ENCODE peak calls at places on chromosome 15, in ten cellular contexts. F is HCT116, K is Karpas-422, T is GM23248, V is A549, I is fibroblast of lung, U is mammary epithelial cell, Y is neural progenitor cell, X is PC-9, B is PC-3. Z is an unnamed sample.

GRCh38 chr15:66594344-66594743 is 28.5 kb upstream of the LCTL start:
- DNase-seq in F (no peak), K (no peak), T (no peak), V (no peak), I (no peak), U (no peak), Y (no peak), X (no peak), B (peak), Z (no peak)

GRCh38 chr15:98713585-98714001 is 65.3 kb downstream of the IGF1R start:
- DNase-seq in F (no peak), K (no peak), T (peak), V (no peak), I (peak), U (peak), Y (no peak), X (peak), B (peak), Z (peak)

GRCh38 chr15:52164631-52165265 is 26.4 kb downstream of the GNB5 start:
- DNase-seq in F (no peak), K (peak), T (peak), V (no peak), I (no peak), U (no peak), Y (no peak), X (no peak), B (no peak), Z (no peak)

GRCh38 chr15:49789436-49789835 is 168.6 kb downstream of the DTWD1 start:
- DNase-seq in F (no peak), K (no peak), T (peak), V (no peak), I (no peak), U (no peak), Y (no peak), X (no peak), B (no peak), Z (no peak)

GRCh38 chr15:33963831-33964664 is 4.2 kb upstream of the CHRM5 start:
- DNase-seq in F (peak), K (peak), T (peak), V (peak), I (peak), U (peak), Y (peak), X (no peak), B (peak), Z (peak)

GRCh38 chr15:52734329-52734728 is 55.1 kb upstream of the ATOSA start:
- DNase-seq in F (no peak), K (no peak), T (no peak), V (no peak), I (no peak), U (no peak), Y (no peak), X (no peak), B (no peak), Z (no peak)

GRCh38 chr15:24269166-24269571 is 406.4 kb upstream of the NPAP1 start:
- DNase-seq in F (no peak), K (no peak), T (no peak), V (no peak), I (no peak), U (no peak), Y (no peak), X (no peak), B (no peak), Z (peak)

GRCh38 chr15:40590635-40591105 is 3.4 kb upstream of the KNL1 start:
- DNase-seq in F (no peak), K (no peak), T (peak), V (no peak), I (no peak), U (no peak), Y (no peak), X (no peak), B (no peak), Z (no peak)

GRCh38 chr15:32905481-32905880 is 187.7 kb downstream of the GREM1 start:
- DNase-seq in F (no peak), K (no peak), T (peak), V (no peak), I (no peak), U (no peak), Y (no peak), X (no peak), B (no peak), Z (no peak)

GRCh38 chr15:77630956-77631789 is 1.5 kb downstream of the LINGO1 start:
- DNase-seq in F (no peak), K (no peak), T (no peak), V (no peak), I (no peak), U (no peak), Y (peak), X (no peak), B (no peak), Z (no peak)

GRCh38 chr15:44193651-44194396 is 1.2 kb downstream of the FRMD5 start:
- DNase-seq in F (no peak), K (no peak), T (peak), V (peak), I (peak), U (peak), Y (peak), X (no peak), B (peak), Z (peak)

GRCh38 chr15:85988741-85989140 is 90.9 kb upstream of the AGBL1 start:
- DNase-seq in F (no peak), K (no peak), T (no peak), V (no peak), I (no peak), U (no peak), Y (no peak), X (no peak), B (no peak), Z (no peak)

GRCh38 chr15:58432421-58432820 is 630 bp downstream of the LIPC start:
- DNase-seq in F (no peak), K (no peak), T (peak), V (no peak), I (peak), U (no peak), Y (no peak), X (peak), B (no peak), Z (no peak)

GRCh38 chr15:39587291-39587909 is 6.5 kb downstream of the THBS1 start:
- DNase-seq in F (no peak), K (no peak), T (peak), V (no peak), I (peak), U (no peak), Y (no peak), X (no peak), B (no peak), Z (no peak)

GRCh38 chr15:101372960-101373525 is 78.0 kb upstream of the SNRPA1 start:
- DNase-seq in F (no peak), K (no peak), T (no peak), V (no peak), I (no peak), U (no peak), Y (no peak), X (no peak), B (no peak), Z (no peak)

GRCh38 chr15:101372149-101372577 is 77.1 kb upstream of the SNRPA1 start:
- DNase-seq in F (no peak), K (no peak), T (peak), V (no peak), I (no peak), U (no peak), Y (no peak), X (no peak), B (peak), Z (no peak)

GRCh38 chr15:101370330-101371024 is 75.4 kb upstream of the SNRPA1 start:
- DNase-seq in F (no peak), K (no peak), T (no peak), V (no peak), I (no peak), U (no peak), Y (no peak), X (no peak), B (no peak), Z (no peak)

GRCh38 chr15:101371081-101371480 is 76.0 kb upstream of the SNRPA1 start:
- DNase-seq in F (no peak), K (no peak), T (no peak), V (no peak), I (no peak), U (no peak), Y (no peak), X (no peak), B (no peak), Z (no peak)

DNA sequence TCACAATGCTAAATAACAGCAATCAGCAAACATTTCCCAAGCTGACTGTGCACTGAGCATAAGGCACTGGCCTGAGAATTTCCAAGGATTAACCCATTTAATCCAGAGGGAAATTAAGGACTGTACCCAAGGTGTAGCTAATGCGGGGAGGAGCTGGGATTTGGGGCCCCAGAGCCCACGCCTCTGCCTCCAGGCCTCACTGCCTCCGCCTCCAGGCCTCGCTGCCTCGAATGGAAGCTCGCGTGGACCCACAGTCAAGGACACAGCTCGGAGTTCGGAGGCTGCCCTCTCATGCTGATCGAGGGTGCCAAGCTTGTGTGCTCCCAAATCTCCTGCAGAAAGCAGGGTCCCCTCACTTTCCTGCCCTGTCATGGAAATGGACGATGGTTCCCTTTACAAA is 76.5 kb upstream of the SNRPA1 start:
- DNase-seq in F (no peak), K (no peak), T (no peak), V (no peak), I (no peak), U (no peak), Y (no peak), X (no peak), B (no peak), Z (no peak)
- H3K4me2 ChIP-seq in F (no peak), K (no peak), T (no peak), V (no peak), I (no peak), U (no peak), Y (no peak), X (no peak), B (no peak), Z (no peak)

DNA sequence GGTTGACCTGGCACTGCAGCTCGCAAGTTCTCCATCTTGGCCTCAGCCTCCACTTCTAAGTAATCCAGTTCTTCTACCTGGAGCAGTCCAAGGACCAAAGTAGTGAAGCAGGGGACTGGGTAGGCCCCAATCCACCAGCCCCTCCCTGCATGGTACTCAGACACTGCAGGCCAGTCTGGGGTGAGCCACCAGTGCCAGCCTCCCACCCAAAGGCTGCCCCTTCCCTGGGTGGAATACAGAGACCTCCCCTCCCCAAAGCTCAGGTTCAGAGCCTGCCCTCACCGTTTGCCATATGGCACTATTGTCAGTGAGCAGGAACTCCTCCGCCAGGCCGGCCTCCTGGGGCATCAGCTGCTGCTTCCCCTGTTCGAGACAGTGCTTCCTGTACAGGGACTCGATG is 10.8 kb downstream of the POLG start:
- DNase-seq in F (no peak), K (no peak), T (no peak), V (no peak), I (no peak), U (no peak), Y (no peak), X (no peak), B (no peak), Z (no peak)
- H3K4me2 ChIP-seq in F (no peak), K (no peak), T (no peak), V (no peak), I (no peak), U (no peak), Y (no peak), X (no peak), B (no peak), Z (no peak)

DNA sequence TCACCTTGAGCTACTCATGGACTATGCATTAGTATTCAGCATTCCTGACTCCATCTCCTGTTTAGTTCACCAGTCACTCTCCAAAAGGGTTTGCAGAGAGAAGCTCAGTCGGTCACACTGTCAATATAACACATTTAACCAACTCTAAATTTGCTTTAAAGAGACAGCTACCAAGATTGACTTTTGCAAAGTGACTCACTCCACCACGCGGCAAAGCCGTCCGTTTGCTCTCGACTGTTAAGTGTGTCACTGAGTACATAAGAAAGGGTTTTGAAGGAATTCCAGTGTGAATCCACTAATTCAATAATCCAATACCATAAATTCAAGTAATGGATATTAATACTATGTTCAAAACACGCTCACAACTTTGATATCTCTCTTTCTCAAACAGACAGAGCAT is 1006.7 kb upstream of the NR2F2 start:
- DNase-seq in F (no peak), K (no peak), T (no peak), V (no peak), I (no peak), U (no peak), Y (no peak), X (no peak), B (peak), Z (no peak)
- H3K4me2 ChIP-seq in F (no peak), K (no peak), T (no peak), V (no peak), I (no peak), U (no peak), Y (no peak), X (no peak), B (peak), Z (no peak)

GRCh38 chr15:69991493-69991892 is 106.2 kb downstream of the TLE3 start:
- DNase-seq in F (no peak), K (no peak), T (no peak), V (no peak), I (no peak), U (no peak), Y (peak), X (no peak), B (no peak), Z (no peak)
- H3K4me2 ChIP-seq in F (no peak), K (no peak), T (no peak), V (no peak), I (no peak), U (no peak), Y (peak), X (no peak), B (no peak), Z (no peak)

GRCh38 chr15:80791004-80791403 is 11.8 kb downstream of the CEMIP start:
- DNase-seq in F (no peak), K (no peak), T (no peak), V (no peak), I (no peak), U (no peak), Y (no peak), X (no peak), B (peak), Z (no peak)

GRCh38 chr15:80789296-80789695 is 10.1 kb downstream of the CEMIP start:
- DNase-seq in F (no peak), K (no peak), T (peak), V (no peak), I (peak), U (no peak), Y (no peak), X (peak), B (no peak), Z (no peak)

GRCh38 chr15:80787238-80787805 is 8.2 kb downstream of the CEMIP start:
- DNase-seq in F (no peak), K (no peak), T (peak), V (no peak), I (no peak), U (no peak), Y (peak), X (no peak), B (no peak), Z (no peak)

GRCh38 chr15:80788536-80788935 is 9.4 kb downstream of the CEMIP start:
- DNase-seq in F (no peak), K (no peak), T (peak), V (no peak), I (no peak), U (no peak), Y (no peak), X (no peak), B (no peak), Z (no peak)

GRCh38 chr15:80789836-80790235 is 10.7 kb downstream of the CEMIP start:
- DNase-seq in F (no peak), K (no peak), T (no peak), V (no peak), I (no peak), U (no peak), Y (no peak), X (no peak), B (no peak), Z (no peak)
- H3K4me2 ChIP-seq in F (no peak), K (no peak), T (no peak), V (no peak), I (no peak), U (no peak), Y (no peak), X (no peak), B (no peak), Z (no peak)

GRCh38 chr15:75790631-75791336 is 52.5 kb upstream of the UBE2Q2 start:
- DNase-seq in F (no peak), K (no peak), T (no peak), V (no peak), I (no peak), U (no peak), Y (no peak), X (no peak), B (no peak), Z (no peak)

GRCh38 chr15:75785771-75786563 is 57.3 kb upstream of the UBE2Q2 start:
- DNase-seq in F (no peak), K (no peak), T (peak), V (no peak), I (peak), U (no peak), Y (peak), X (no peak), B (no peak), Z (no peak)

GRCh38 chr15:75796321-75796720 is 46.9 kb upstream of the UBE2Q2 start:
- DNase-seq in F (no peak), K (no peak), T (no peak), V (no peak), I (no peak), U (no peak), Y (no peak), X (no peak), B (no peak), Z (peak)

GRCh38 chr15:75786564-75786925 is 56.7 kb upstream of the UBE2Q2 start:
- DNase-seq in F (no peak), K (no peak), T (peak), V (no peak), I (no peak), U (no peak), Y (no peak), X (no peak), B (no peak), Z (no peak)

GRCh38 chr15:75791337-75791713 is 51.9 kb upstream of the UBE2Q2 start:
- DNase-seq in F (no peak), K (no peak), T (no peak), V (no peak), I (no peak), U (no peak), Y (no peak), X (no peak), B (no peak), Z (no peak)
- H3K4me2 ChIP-seq in F (no peak), K (no peak), T (no peak), V (no peak), I (no peak), U (no peak), Y (no peak), X (no peak), B (no peak), Z (no peak)

DNA sequence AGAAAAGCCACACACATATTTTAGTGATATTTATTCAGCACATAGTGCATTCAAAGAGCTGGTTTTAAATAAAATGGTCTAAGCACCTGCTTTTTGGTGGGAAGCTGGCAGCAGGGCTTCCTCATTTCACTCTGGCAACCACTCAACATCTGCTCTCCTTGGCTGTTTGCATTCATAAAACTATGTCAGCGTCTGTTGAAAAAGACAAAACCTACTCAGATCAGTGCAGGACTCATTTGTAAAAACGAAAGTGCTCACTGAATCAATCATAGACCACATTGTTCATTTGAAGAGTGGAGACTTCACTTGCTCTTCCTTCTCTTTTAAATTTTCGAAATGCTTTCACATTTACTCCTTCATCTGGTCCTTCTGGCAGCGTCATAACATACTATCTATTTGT is 96.7 kb downstream of the SEMA6D start:
- DNase-seq in F (no peak), K (no peak), T (no peak), V (no peak), I (no peak), U (no peak), Y (no peak), X (no peak), B (no peak), Z (peak)
- H3K4me2 ChIP-seq in F (no peak), K (no peak), T (no peak), V (no peak), I (no peak), U (no peak), Y (no peak), X (no peak), B (no peak), Z (no peak)

DNA sequence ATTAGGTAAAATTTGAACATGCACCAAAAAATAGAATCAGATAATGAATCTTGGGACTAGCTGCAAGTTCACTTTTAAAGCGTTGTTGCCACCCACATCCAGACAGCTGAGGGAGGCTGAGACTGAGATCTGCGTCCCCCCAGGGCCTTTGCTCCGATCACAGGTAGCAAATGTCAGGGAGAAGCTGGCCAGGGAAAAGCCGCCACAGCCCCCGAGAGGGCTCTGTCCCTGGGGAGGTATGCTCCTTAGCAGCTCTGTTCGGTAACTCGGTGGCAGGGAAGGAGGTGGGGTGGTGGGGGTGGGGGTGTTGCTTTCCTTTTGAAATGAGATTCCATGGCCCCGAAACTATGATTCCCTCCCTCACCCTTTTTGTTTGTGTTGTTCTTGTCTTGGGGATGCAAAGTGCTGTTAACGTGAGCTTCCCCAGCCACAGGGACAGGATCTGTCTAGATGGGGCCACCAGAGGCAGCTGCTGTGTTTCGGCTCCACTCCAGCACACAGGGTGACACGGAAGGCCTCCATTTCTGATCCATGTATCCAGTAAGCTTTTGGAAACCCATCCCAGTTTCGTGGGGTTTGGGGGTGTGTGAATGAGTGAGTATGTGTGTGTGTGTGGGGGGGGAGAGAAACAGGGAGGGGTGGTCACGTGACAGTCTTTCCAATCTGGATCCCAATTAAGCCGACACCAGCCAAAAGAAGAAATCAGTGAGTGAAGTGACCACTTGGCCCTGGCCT is 1.1 kb upstream of the MINAR1 start:
- DNase-seq in F (no peak), K (no peak), T (no peak), V (no peak), I (peak), U (no peak), Y (peak), X (no peak), B (no peak), Z (no peak)
- H3K4me2 ChIP-seq in F (no peak), K (no peak), T (peak), V (peak), I (peak), U (peak), Y (peak), X (no peak), B (peak), Z (no peak)

GRCh38 chr15:42274693-42274971 is 1.4 kb upstream of the TMEM87A start:
- DNase-seq in F (no peak), K (no peak), T (no peak), V (no peak), I (no peak), U (no peak), Y (peak), X (no peak), B (no peak), Z (no peak)
- H3K4me2 ChIP-seq in F (peak), K (peak), T (peak), V (peak), I (peak), U (peak), Y (peak), X (peak), B (peak), Z (peak)

Z was measured in MM.1S.